ENCODE peak calls at places on chromosomes 12 and 14, in nine cellular contexts. M is cardiac fibroblast, B is suprapubic skin, A is GM23338, Y is HepG2, O is choroid plexus epithelial cell, J is AG04450, P is fibroblast of the aortic adventitia, C is fibroblast of lung. K is an unnamed sample.

GRCh38 chr12:25855716-25856115 is 102.8 kb upstream of the RASSF8 start:
- DNase-seq in M (peak), B (no peak), A (no peak), Y (no peak), O (peak), J (no peak), P (peak), C (peak), K (no peak)

GRCh38 chr12:118979763-118980406 is 1.5 kb upstream of the SRRM4 start:
- DNase-seq in M (peak), B (no peak), A (peak), Y (peak), O (peak), J (no peak), P (peak), C (peak), K (no peak)

GRCh38 chr12:93601591-93601990 is 29.1 kb downstream of the SOCS2 start:
- DNase-seq in M (no peak), B (no peak), A (no peak), Y (no peak), O (no peak), J (no peak), P (no peak), C (peak), K (no peak)

GRCh38 chr14:94779713-94780112 is 9.8 kb upstream of the GSC start:
- DNase-seq in M (no peak), B (peak), A (no peak), Y (no peak), O (no peak), J (no peak), P (no peak), C (no peak), K (no peak)

GRCh38 chr14:75577090-75577489 is 1.3 kb upstream of the FLVCR2 start:
- DNase-seq in M (no peak), B (no peak), A (no peak), Y (no peak), O (no peak), J (no peak), P (no peak), C (no peak), K (no peak)

GRCh38 chr12:26471560-26471959 is 276.2 kb downstream of the SSPN start:
- DNase-seq in M (peak), B (no peak), A (no peak), Y (no peak), O (peak), J (no peak), P (peak), C (peak), K (peak)

GRCh38 chr12:25958254-25959068 is at the start of gene RASSF8:
- DNase-seq in M (peak), B (no peak), A (peak), Y (peak), O (peak), J (peak), P (peak), C (peak), K (peak)

GRCh38 chr12:125070117-125070516 is 4.9 kb downstream of the AACS start:
- DNase-seq in M (no peak), B (no peak), A (peak), Y (peak), O (peak), J (no peak), P (no peak), C (peak), K (no peak)

GRCh38 chr12:98856897-98857540 is 211.9 kb downstream of the APAF1 start:
- DNase-seq in M (no peak), B (no peak), A (peak), Y (no peak), O (peak), J (no peak), P (no peak), C (no peak), K (peak)

GRCh38 chr14:74516451-74517155 is 23.0 kb downstream of the ISCA2 start:
- DNase-seq in M (peak), B (no peak), A (peak), Y (peak), O (peak), J (no peak), P (no peak), C (no peak), K (no peak)

GRCh38 chr14:73253721-73254120 is 16.4 kb downstream of the PAPLN start:
- DNase-seq in M (no peak), B (no peak), A (no peak), Y (no peak), O (no peak), J (no peak), P (no peak), C (no peak), K (no peak)

GRCh38 chr12:45989277-45989856 is 1.0 kb downstream of the SCAF11 start:
- DNase-seq in M (no peak), B (no peak), A (peak), Y (no peak), O (peak), J (no peak), P (peak), C (peak), K (no peak)

GRCh38 chr12:94570161-94570560 is 80.2 kb downstream of the TMCC3 start:
- DNase-seq in M (peak), B (no peak), A (no peak), Y (no peak), O (peak), J (no peak), P (peak), C (peak), K (no peak)

GRCh38 chr12:29131539-29131938 is 17.5 kb upstream of the FAR2 start:
- DNase-seq in M (peak), B (no peak), A (no peak), Y (no peak), O (peak), J (no peak), P (peak), C (peak), K (no peak)

GRCh38 chr14:32129124-32129523 is 52.0 kb downstream of the ARHGAP5 start:
- DNase-seq in M (peak), B (no peak), A (no peak), Y (no peak), O (peak), J (no peak), P (peak), C (peak), K (peak)

GRCh38 chr14:101028971-101029667 is 125.6 kb upstream of the RTL1 start:
- DNase-seq in M (no peak), B (no peak), A (no peak), Y (no peak), O (no peak), J (no peak), P (no peak), C (no peak), K (no peak)

GRCh38 chr14:56809262-56810215 is 740 bp downstream of the OTX2 start:
- DNase-seq in M (no peak), B (no peak), A (peak), Y (no peak), O (no peak), J (no peak), P (no peak), C (no peak), K (no peak)
- H3K4me3 ChIP-seq in M (no peak), B (no peak), A (peak), Y (no peak), O (no peak), J (no peak), P (no peak), C (no peak), K (no peak)

GRCh38 chr12:129150721-129151120 is 297.4 kb downstream of the GLT1D1 start:
- DNase-seq in M (no peak), B (no peak), A (no peak), Y (no peak), O (no peak), J (no peak), P (no peak), C (no peak), K (no peak)

GRCh38 chr12:129152291-129153075 is 299.2 kb downstream of the GLT1D1 start:
- DNase-seq in M (no peak), B (no peak), A (peak), Y (no peak), O (no peak), J (no peak), P (no peak), C (no peak), K (no peak)
- TF ChIP-seq CTCF in M (no peak), B (no peak), A (peak), Y (no peak), O (no peak), J (no peak), P (no peak), C (no peak), K (no peak)

GRCh38 chr14:59492419-59492818 is 8.1 kb downstream of the JKAMP start:
- DNase-seq in M (no peak), B (no peak), A (no peak), Y (no peak), O (no peak), J (no peak), P (no peak), C (no peak), K (no peak)

GRCh38 chr14:59490756-59491155 is 6.4 kb downstream of the JKAMP start:
- DNase-seq in M (no peak), B (no peak), A (no peak), Y (no peak), O (no peak), J (no peak), P (no peak), C (no peak), K (no peak)
- H3K4me3 ChIP-seq in M (no peak), B (no peak), A (no peak), Y (no peak), O (no peak), J (no peak), P (no peak), C (no peak), K (no peak)

GRCh38 chr12:114512351-114512750 is 106.4 kb upstream of the TBX5 start:
- DNase-seq in M (no peak), B (no peak), A (peak), Y (peak), O (no peak), J (no peak), P (no peak), C (no peak), K (no peak)

GRCh38 chr12:114504311-114504710 is 98.4 kb upstream of the TBX5 start:
- DNase-seq in M (no peak), B (no peak), A (no peak), Y (no peak), O (no peak), J (no peak), P (no peak), C (peak), K (no peak)

DNA sequence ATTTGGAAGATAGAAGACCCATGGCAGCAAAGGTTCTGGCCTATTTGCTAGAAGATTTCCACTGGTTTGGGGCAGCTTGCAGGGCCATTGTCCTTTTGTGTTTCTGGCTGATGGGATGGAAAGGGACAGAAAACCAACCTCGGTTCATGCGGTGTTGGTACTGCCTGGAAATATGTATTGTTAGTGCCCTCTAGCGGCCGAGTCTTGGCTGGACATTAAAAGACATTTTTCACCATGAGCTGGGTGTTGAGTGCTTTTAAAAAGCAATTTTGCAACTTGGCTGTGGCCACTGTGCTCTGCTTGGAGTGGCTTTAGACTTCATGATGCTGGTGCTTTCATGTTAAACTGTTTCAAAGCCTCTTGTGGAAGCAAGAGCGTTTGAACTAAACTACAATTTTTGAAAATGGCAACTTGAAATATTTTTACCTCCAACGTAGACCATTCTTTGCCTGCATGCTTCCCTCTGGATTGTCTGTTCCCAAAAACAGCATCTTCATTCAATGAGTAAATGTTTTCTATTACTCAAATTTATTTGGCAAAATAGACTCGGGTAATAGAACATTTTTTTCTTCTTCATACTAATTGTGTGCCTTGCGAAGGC is 102.7 kb upstream of the TBX5 start:
- DNase-seq in M (peak), B (peak), A (peak), Y (peak), O (peak), J (peak), P (peak), C (peak), K (peak)
- TF ChIP-seq CTCF in M (peak), B (peak), A (peak), Y (peak), O (peak), J (peak), P (peak), C (peak), K (peak)

DNA sequence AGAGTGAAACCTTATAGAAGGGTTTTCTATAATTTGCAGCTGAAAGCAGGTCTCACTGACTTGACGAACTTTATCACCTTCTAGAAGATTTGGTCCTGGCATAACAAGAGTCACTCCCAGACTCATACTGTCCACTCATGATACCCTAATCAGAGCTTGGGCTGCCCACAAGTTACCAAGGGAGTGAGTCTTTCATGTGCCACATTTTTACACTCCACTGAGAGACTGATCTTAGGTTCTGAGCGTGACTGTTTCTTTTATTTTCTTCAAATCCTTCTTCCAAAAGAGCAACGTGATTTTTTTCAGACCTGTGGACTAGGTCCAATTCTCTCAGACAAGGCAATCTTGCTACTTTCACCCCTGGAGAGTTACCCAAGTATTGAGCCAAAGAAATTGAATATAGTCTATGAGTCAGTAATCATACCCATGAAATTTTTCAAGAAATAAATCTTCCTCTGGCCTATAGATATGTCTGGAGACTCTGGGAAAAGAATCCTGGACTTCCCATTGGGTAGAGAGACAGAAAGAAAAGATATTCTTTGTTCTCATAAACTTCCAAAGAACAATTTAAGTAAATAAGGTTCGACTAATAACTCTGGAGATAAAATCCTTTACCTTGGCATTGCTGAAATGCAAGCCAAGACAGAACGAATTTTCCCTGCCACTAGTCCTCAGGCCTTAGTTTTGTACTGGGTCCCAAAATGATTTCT is 26.9 kb downstream of the SIX1 start:
- DNase-seq in M (peak), B (no peak), A (no peak), Y (no peak), O (peak), J (no peak), P (peak), C (peak), K (peak)
- H3K4me3 ChIP-seq in M (no peak), B (no peak), A (no peak), Y (no peak), O (no peak), J (no peak), P (no peak), C (no peak), K (no peak)

GRCh38 chr12:66688836-66689439 is 10.1 kb upstream of the GRIP1 start:
- DNase-seq in M (peak), B (no peak), A (peak), Y (peak), O (peak), J (no peak), P (peak), C (peak), K (no peak)
- TF ChIP-seq CTCF in M (peak), B (no peak), A (peak), Y (peak), O (peak), J (peak), P (peak), C (peak), K (peak)

DNA sequence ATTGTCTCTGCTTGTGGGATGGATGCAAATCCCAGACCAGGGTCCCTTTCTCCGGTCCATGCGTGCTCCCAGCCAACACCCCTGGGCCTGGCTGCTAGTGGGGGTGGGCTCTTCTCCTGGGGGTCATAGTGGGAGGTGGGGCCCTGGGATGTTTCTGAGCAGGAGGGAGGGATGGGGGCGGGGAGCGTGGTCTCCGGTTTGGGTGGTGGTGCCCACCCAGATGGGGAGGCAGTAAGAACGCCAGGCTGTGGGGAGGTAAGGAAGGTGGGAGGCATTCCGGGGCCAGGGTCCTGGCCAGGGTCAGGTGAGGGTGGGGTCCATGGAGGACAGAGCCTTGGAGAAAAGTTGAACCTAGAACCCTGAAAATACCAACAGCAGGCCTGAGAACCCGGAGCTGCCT is 5.5 kb downstream of the CRIP2 start:
- DNase-seq in M (no peak), B (no peak), A (no peak), Y (no peak), O (no peak), J (no peak), P (no peak), C (no peak), K (no peak)
- H3K4me3 ChIP-seq in M (no peak), B (no peak), A (no peak), Y (no peak), O (no peak), J (no peak), P (no peak), C (no peak), K (no peak)